ENCODE peak calls at places on chromosomes 11 and 22, in five cellular contexts. P is activated T-helper 1 cell treated with anti-CD3 and anti-CD28 coated beads, Interleukin-12 subunit alpha, Interleukin-12 subunit beta, Interleukin-2, Interleukin-4 antibody, amounts not matched to agents 30 ng/mL and 10 ng/mL and 1 ng/mL, durations not matched to agents 14 hours and 24 hours and 36 hours; C is activated CD4-positive, alpha-beta T cell treated with anti-CD3 and anti-CD28 coated beads for 24 hours; N is OCI-M1; H is AG09309. K is an unnamed sample.

GRCh38 chr11:112103446-112103845 is 16.8 kb downstream of the SDHD start:
- DNase-seq in N (no peak), P (no peak), C (no peak), H (no peak), K (no peak)

GRCh38 chr11:111455291-111456085 is 56.7 kb downstream of the BTG4 start:
- DNase-seq in P (no peak), N (no peak), H (no peak), C (no peak), K (no peak)

GRCh38 chr11:66950113-66950535 is 8.1 kb downstream of the PC start:
- DNase-seq in N (no peak), P (no peak), H (no peak), C (no peak), K (no peak)

GRCh38 chr22:19016081-19016480 is 80.0 kb upstream of the PRODH start:
- DNase-seq in N (no peak), H (no peak), P (no peak), C (no peak), K (no peak)

GRCh38 chr11:113806403-113806802 is 26.8 kb downstream of the CLDN25 start:
- DNase-seq in C (no peak), P (peak), N (peak), H (no peak), K (no peak)

GRCh38 chr11:66871521-66871901 is 14.6 kb downstream of the LRFN4 start:
- DNase-seq in N (no peak), C (no peak), P (no peak), H (no peak), K (no peak)

GRCh38 chr11:60821827-60822599 is 19.9 kb upstream of the CCDC86 start:
- DNase-seq in H (no peak), N (no peak), C (no peak), P (no peak), K (no peak)

GRCh38 chr22:50151571-50152537 is 18.7 kb upstream of the PANX2 start:
- DNase-seq in C (no peak), H (no peak), P (no peak), N (no peak), K (no peak)

GRCh38 chr11:13183094-13183825 is 94.3 kb upstream of the BMAL1 start:
- DNase-seq in H (peak), C (no peak), N (peak), P (no peak), K (no peak)

GRCh38 chr11:118897721-118898310 is 14.1 kb downstream of the CXCR5 start:
- DNase-seq in C (no peak), N (no peak), H (no peak), P (no peak), K (no peak)

GRCh38 chr11:20589796-20590195 is 9.6 kb upstream of the SLC6A5 start:
- DNase-seq in H (no peak), C (no peak), P (no peak), N (no peak), K (no peak)

GRCh38 chr11:131365601-131366000 is 4.8 kb upstream of the NTM start:
- DNase-seq in P (no peak), H (no peak), N (no peak), C (no peak), K (no peak)

GRCh38 chr11:123588117-123588815 is 66.2 kb downstream of the SCN3B start:
- DNase-seq in N (no peak), H (no peak), P (no peak), C (no peak), K (no peak)

GRCh38 chr22:23183107-23183698 is 2.9 kb downstream of the BCR start:
- DNase-seq in H (peak), P (no peak), C (no peak), N (peak), K (no peak)

GRCh38 chr22:47195156-47195675 is 432.8 kb downstream of the TBC1D22A start:
- DNase-seq in C (no peak), N (peak), P (no peak), H (no peak), K (no peak)

GRCh38 chr11:4636962-4637661 is at the start of gene OR51D1:
- DNase-seq in N (peak), H (peak), C (peak), P (peak), K (peak)

GRCh38 chr11:28559497-28559896 is 451.3 kb downstream of the METTL15 start:
- DNase-seq in P (no peak), N (no peak), C (no peak), H (no peak), K (no peak)

GRCh38 chr11:62988281-62988680 is 3.5 kb upstream of the SLC22A6 start:
- DNase-seq in C (no peak), H (no peak), P (no peak), N (no peak), K (no peak)

GRCh38 chr11:3056296-3057068 is 741 bp downstream of the CARS1 start:
- DNase-seq in P (peak), N (peak), H (no peak), C (no peak), K (no peak)

GRCh38 chr22:31926086-31926485 is 18.2 kb upstream of the YWHAH start:
- DNase-seq in C (no peak), P (no peak), H (no peak), N (no peak), K (no peak)

GRCh38 chr22:29332886-29333496 is 17.5 kb upstream of the RASL10A start:
- DNase-seq in H (no peak), N (no peak), C (no peak), P (no peak), K (no peak)

GRCh38 chr11:14971865-14972580 is at the start of gene CALCA:
- DNase-seq in H (no peak), N (no peak), C (no peak), P (no peak), K (no peak)

GRCh38 chr11:5204787-5205186 is 4.3 kb upstream of the OR51V1 start:
- DNase-seq in H (peak), P (no peak), C (no peak), N (peak), K (no peak)

GRCh38 chr22:40193429-40194421 is 16.0 kb downstream of the TNRC6B start:
- DNase-seq in C (no peak), H (no peak), N (peak), P (no peak), K (no peak)

GRCh38 chr22:44207981-44208317 is 27.2 kb downstream of the PARVG start:
- DNase-seq in C (no peak), P (no peak), N (no peak), H (no peak), K (no peak)

GRCh38 chr11:82846037-82846383 is 54.2 kb downstream of the PRCP start:
- DNase-seq in H (no peak), N (peak), C (no peak), P (no peak), K (no peak)

GRCh38 chr11:77113382-77114088 is 10.9 kb downstream of the OMP start:
- DNase-seq in N (peak), P (no peak), H (no peak), C (no peak), K (no peak)

GRCh38 chr11:813440-814096 is 3.8 kb downstream of the RPLP2 start:
- DNase-seq in C (no peak), P (no peak), N (no peak), H (no peak), K (no peak)

GRCh38 chr11:128324051-128324481 is 263.3 kb downstream of the ETS1 start:
- DNase-seq in C (no peak), P (no peak), H (no peak), N (no peak), K (no peak)

GRCh38 chr22:50277761-50278160 is 7.6 kb upstream of the MAPK11 start:
- DNase-seq in C (no peak), N (no peak), P (no peak), H (no peak), K (no peak)

GRCh38 chr11:131537196-131537595 is 166.8 kb downstream of the NTM start:
- DNase-seq in N (no peak), P (no peak), H (no peak), C (no peak), K (no peak)

GRCh38 chr22:22075382-22076163 is 93.0 kb upstream of the TOP3B start:
- DNase-seq in H (no peak), N (no peak), C (no peak), P (no peak), K (no peak)

GRCh38 chr11:3105791-3106735 is 48.8 kb upstream of the CARS1 start:
- DNase-seq in P (no peak), C (no peak), N (no peak), H (no peak), K (peak)

GRCh38 chr11:102318469-102318868 is 1.2 kb downstream of the BIRC3 start:
- DNase-seq in H (no peak), P (peak), C (peak), N (no peak), K (no peak)